ENCODE peak calls at places on chromosomes 1 and 21, in eight cellular contexts. I is RWPE2, G is GM10248, L is B cell, Y is cardiac muscle cell, C is H9, E is endothelial cell, M is fibroblast of the aortic adventitia. W is an unnamed sample.

GRCh38 chr1:59903136-59903754 is 23.3 kb downstream of the CYP2J2 start:
- DNase-seq in I (no peak), G (peak), L (no peak), Y (peak), C (peak), E (peak), M (peak), W (peak)

GRCh38 chr1:2019162-2019542 is at the start of gene GABRD:
- DNase-seq in I (no peak), G (no peak), L (peak), Y (peak), C (no peak), E (peak), M (no peak), W (no peak)

GRCh38 chr21:46243865-46244490 is 15.4 kb upstream of the LSS start:
- DNase-seq in I (no peak), G (no peak), L (no peak), Y (no peak), C (no peak), E (no peak), M (no peak), W (no peak)

GRCh38 chr1:235074335-235075120 is 54.1 kb downstream of the TOMM20 start:
- DNase-seq in I (no peak), G (peak), L (no peak), Y (peak), C (no peak), E (peak), M (peak), W (peak)

GRCh38 chr1:46903481-46903880 is 37.8 kb downstream of the CYP4A11 start:
- DNase-seq in I (no peak), G (no peak), L (no peak), Y (no peak), C (no peak), E (no peak), M (no peak), W (no peak)

GRCh38 chr1:221708076-221708571 is 33.8 kb downstream of the DUSP10 start:
- DNase-seq in I (no peak), G (peak), L (peak), Y (peak), C (no peak), E (no peak), M (no peak), W (no peak)

GRCh38 chr1:9191216-9191615 is 43.4 kb upstream of the H6PD start:
- DNase-seq in I (no peak), G (no peak), L (no peak), Y (no peak), C (no peak), E (no peak), M (no peak), W (no peak)

GRCh38 chr1:234769284-234769998 is 159.5 kb upstream of the IRF2BP2 start:
- DNase-seq in I (no peak), G (no peak), L (no peak), Y (no peak), C (no peak), E (no peak), M (no peak), W (no peak)

GRCh38 chr1:17994046-17994445 is 113.6 kb upstream of the IGSF21 start:
- DNase-seq in I (no peak), G (no peak), L (no peak), Y (no peak), C (no peak), E (no peak), M (no peak), W (no peak)

GRCh38 chr1:210455840-210456603 is 127.3 kb downstream of the HHAT start:
- DNase-seq in I (no peak), G (no peak), L (no peak), Y (no peak), C (no peak), E (no peak), M (no peak), W (no peak)

GRCh38 chr1:2197732-2198165 is 3.2 kb upstream of the FAAP20 start:
- DNase-seq in I (no peak), G (no peak), L (no peak), Y (no peak), C (no peak), E (no peak), M (no peak), W (no peak)

GRCh38 chr21:38487906-38488639 is 10.2 kb downstream of the ERG start:
- DNase-seq in I (no peak), G (no peak), L (no peak), Y (no peak), C (no peak), E (no peak), M (no peak), W (no peak)

GRCh38 chr1:91952187-91952586 is 3.0 kb downstream of the BRDT start:
- DNase-seq in I (no peak), G (no peak), L (no peak), Y (no peak), C (no peak), E (no peak), M (no peak), W (no peak)

GRCh38 chr1:112673589-112674439 is 645 bp upstream of the MOV10 start:
- DNase-seq in I (no peak), G (no peak), L (no peak), Y (peak), C (no peak), E (no peak), M (peak), W (peak)

GRCh38 chr1:209643295-209644020 is 8.8 kb downstream of the LAMB3 start:
- DNase-seq in I (no peak), G (no peak), L (no peak), Y (peak), C (no peak), E (no peak), M (peak), W (peak)

GRCh38 chr1:23159963-23160877 is 8.4 kb downstream of the LUZP1 start:
- DNase-seq in I (no peak), G (no peak), L (no peak), Y (no peak), C (no peak), E (no peak), M (no peak), W (no peak)

GRCh38 chr1:1540015-1540816 is at the start of gene TMEM240:
- DNase-seq in I (peak), G (peak), L (peak), Y (peak), C (peak), E (peak), M (peak), W (no peak)

GRCh38 chr1:1631793-1632420 is at the start of gene MMP23B:
- DNase-seq in I (no peak), G (no peak), L (peak), Y (peak), C (peak), E (no peak), M (no peak), W (no peak)

GRCh38 chr1:22380024-22380785 is 71.4 kb upstream of the ZBTB40 start:
- DNase-seq in I (no peak), G (no peak), L (no peak), Y (no peak), C (no peak), E (no peak), M (no peak), W (peak)

GRCh38 chr1:211517006-211517405 is 25.0 kb upstream of the RD3 start:
- DNase-seq in I (no peak), G (no peak), L (no peak), Y (no peak), C (peak), E (no peak), M (no peak), W (peak)

GRCh38 chr1:59664167-59664566 is 150.6 kb upstream of the HOOK1 start:
- DNase-seq in I (no peak), G (no peak), L (no peak), Y (no peak), C (no peak), E (no peak), M (no peak), W (no peak)

GRCh38 chr1:197272791-197273190 is 4.7 kb downstream of the CRB1 start:
- DNase-seq in I (no peak), G (no peak), L (no peak), Y (no peak), C (no peak), E (no peak), M (no peak), W (no peak)

GRCh38 chr1:87852410-87853202 is 523.9 kb downstream of the LMO4 start:
- DNase-seq in I (no peak), G (no peak), L (no peak), Y (no peak), C (no peak), E (no peak), M (no peak), W (no peak)

GRCh38 chr1:31383967-31384366 is 11.1 kb upstream of the FABP3 start:
- DNase-seq in I (no peak), G (no peak), L (no peak), Y (no peak), C (no peak), E (no peak), M (no peak), W (no peak)

GRCh38 chr1:92486251-92487077 is at the start of gene GFI1:
- DNase-seq in I (no peak), G (peak), L (peak), Y (peak), C (peak), E (peak), M (no peak), W (no peak)

GRCh38 chr1:89381617-89382016 is 17.8 kb downstream of the GBP6 start:
- DNase-seq in I (no peak), G (no peak), L (no peak), Y (no peak), C (no peak), E (no peak), M (no peak), W (no peak)

GRCh38 chr1:159946242-159947187 is 1.1 kb upstream of the IGSF9 start:
- DNase-seq in I (no peak), G (no peak), L (no peak), Y (no peak), C (peak), E (no peak), M (peak), W (no peak)

GRCh38 chr21:38777015-38777414 is 28.7 kb upstream of the ETS2 start:
- DNase-seq in I (no peak), G (no peak), L (no peak), Y (no peak), C (no peak), E (no peak), M (no peak), W (no peak)

GRCh38 chr21:34243562-34243961 is 120.2 kb upstream of the KCNE2 start:
- DNase-seq in I (no peak), G (no peak), L (no peak), Y (peak), C (peak), E (peak), M (peak), W (peak)

GRCh38 chr1:154182342-154183044 is 9.4 kb downstream of the TPM3 start:
- DNase-seq in I (peak), G (peak), L (peak), Y (peak), C (peak), E (peak), M (peak), W (peak)

GRCh38 chr1:57024855-57025254 is 59.0 kb upstream of the C8B start:
- DNase-seq in I (no peak), G (no peak), L (no peak), Y (no peak), C (no peak), E (no peak), M (no peak), W (no peak)

GRCh38 chr21:42513985-42514882 is 582 bp downstream of the SLC37A1 start:
- DNase-seq in I (no peak), G (peak), L (peak), Y (peak), C (peak), E (peak), M (peak), W (peak)

GRCh38 chr1:24963099-24963872 is 33.2 kb upstream of the RUNX3 start:
- DNase-seq in I (peak), G (peak), L (no peak), Y (no peak), C (no peak), E (no peak), M (no peak), W (no peak)
- TF ChIP-seq CTCF in I (no peak), G (peak), L (no peak), Y (no peak), C (no peak), E (no peak), M (no peak), W (no peak)

DNA sequence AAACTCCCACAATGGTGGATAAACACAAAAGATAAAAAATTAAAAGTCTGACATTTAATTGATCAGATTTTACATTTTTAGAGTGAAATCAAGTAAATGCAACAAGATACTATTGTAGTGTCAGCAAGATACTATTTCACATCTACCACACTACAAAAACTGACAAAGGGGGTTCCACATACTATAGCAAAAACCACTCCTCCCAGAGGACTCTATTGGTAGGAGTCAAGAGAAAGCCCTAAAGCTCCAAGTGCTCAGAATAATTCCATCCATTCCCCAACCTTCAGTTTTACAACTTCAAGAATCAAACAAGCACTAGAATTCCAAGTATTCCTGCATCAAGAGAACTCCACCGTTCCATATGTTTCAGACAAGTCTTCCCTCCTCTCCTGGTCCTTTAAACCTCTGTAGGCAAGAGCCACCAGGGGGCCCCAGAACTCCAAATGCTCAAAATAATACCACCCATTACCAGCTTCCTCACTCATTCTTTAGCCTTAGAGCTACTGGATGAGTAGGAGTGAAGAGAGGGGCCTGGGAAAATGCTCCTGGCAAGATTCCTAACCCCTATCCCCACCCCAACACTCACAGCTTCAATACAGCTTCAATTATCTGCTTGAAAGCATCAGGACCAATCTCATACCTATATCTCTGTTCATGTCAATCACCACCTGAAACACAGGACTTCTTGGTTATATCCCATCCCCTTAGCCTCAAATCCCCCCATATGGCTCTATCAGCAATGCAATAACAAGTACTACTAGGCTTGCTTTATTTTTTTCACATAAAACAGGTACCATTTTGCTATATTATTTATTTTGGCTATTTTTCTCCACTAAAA is 9.9 kb downstream of the TOR1AIP2 start:
- DNase-seq in I (no peak), G (peak), L (peak), Y (peak), C (peak), E (peak), M (peak), W (peak)
- TF ChIP-seq CTCF in I (peak), G (peak), L (peak), Y (peak), C (peak), E (peak), M (peak), W (peak)

GRCh38 chr1:232305020-232305419 is 324.9 kb downstream of the SIPA1L2 start:
- DNase-seq in I (no peak), G (no peak), L (no peak), Y (no peak), C (no peak), E (no peak), M (no peak), W (peak)

GRCh38 chr1:232307299-232307698 is 322.6 kb downstream of the SIPA1L2 start:
- DNase-seq in I (no peak), G (no peak), L (no peak), Y (no peak), C (no peak), E (no peak), M (no peak), W (no peak)

GRCh38 chr1:232303221-232303620 is 326.7 kb downstream of the SIPA1L2 start:
- DNase-seq in I (no peak), G (no peak), L (no peak), Y (no peak), C (no peak), E (no peak), M (no peak), W (no peak)

GRCh38 chr1:232308616-232309015 is 321.3 kb downstream of the SIPA1L2 start:
- DNase-seq in I (no peak), G (no peak), L (no peak), Y (no peak), C (no peak), E (peak), M (no peak), W (no peak)

DNA sequence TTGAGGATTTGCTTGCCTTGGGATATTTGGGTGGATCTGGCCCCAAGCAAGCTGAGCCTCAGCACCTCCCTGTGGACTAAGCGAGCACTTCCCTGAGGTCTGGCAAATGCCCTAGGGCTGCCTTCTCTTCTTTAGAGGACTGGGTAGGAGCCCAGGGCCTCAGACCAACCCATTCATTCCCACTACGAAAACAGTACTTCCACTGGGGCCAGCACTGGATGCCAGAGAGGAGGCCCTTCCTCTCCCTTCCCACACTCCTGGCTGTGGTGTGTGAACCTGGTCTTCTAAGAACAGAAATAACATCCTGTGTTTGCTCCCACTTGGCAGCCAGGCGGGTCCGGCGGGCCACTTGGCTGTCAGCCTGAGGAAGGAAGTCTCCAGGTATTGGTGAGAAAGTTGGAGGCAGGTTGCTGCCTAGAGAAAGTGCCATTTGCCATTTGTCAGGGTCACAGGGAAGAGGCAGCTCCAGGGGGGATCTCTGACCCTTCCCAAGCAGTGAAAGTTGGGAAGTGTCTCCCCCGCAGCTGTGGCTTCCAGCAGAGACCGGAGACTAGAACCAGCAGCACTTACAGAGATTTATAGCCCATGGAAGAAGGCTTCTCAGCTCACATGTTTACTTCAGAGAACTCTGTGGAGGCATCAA is 323.5 kb downstream of the SIPA1L2 start:
- DNase-seq in I (no peak), G (no peak), L (no peak), Y (peak), C (peak), E (peak), M (peak), W (peak)
- TF ChIP-seq CTCF in I (no peak), G (no peak), L (no peak), Y (peak), C (peak), E (no peak), M (peak), W (peak)

GRCh38 chr1:222792744-222793143 is 22.1 kb upstream of the DISP1 start:
- DNase-seq in I (no peak), G (peak), L (peak), Y (peak), C (no peak), E (no peak), M (peak), W (peak)
- TF ChIP-seq CTCF in I (peak), G (peak), L (peak), Y (peak), C (peak), E (peak), M (peak), W (peak)

GRCh38 chr1:32666866-32667566 is 16.0 kb downstream of the RBBP4 start:
- DNase-seq in I (no peak), G (no peak), L (no peak), Y (peak), C (no peak), E (no peak), M (no peak), W (no peak)
- TF ChIP-seq CTCF in I (no peak), G (no peak), L (no peak), Y (no peak), C (no peak), E (no peak), M (no peak), W (no peak)

W was measured in MCF 10A.